ENCODE peak calls at places on chromosomes 16 and 17, in five cellular contexts. K, N, X, V and H are unnamed samples.

GRCh38 chr16:75491876-75492275 is 3.4 kb downstream of the CHST6 start:
- DNase-seq in V (peak), N (peak), X (no peak), K (no peak), H (peak)

GRCh38 chr17:527247-527646 is 174.6 kb upstream of the RPH3AL start:
- DNase-seq in K (no peak), V (no peak), X (no peak), N (no peak), H (no peak)

GRCh38 chr16:4523686-4524085 is 14.9 kb downstream of the CDIP1 start:
- DNase-seq in V (peak), N (no peak), K (no peak), X (no peak), H (no peak)

GRCh38 chr16:66660422-66661209 is 35.9 kb downstream of the CMTM4 start:
- DNase-seq in N (peak), X (peak), V (peak), K (no peak), H (peak)

GRCh38 chr16:86079185-86079885 is 180.4 kb downstream of the IRF8 start:
- DNase-seq in K (no peak), V (no peak), N (no peak), X (no peak), H (no peak)

GRCh38 chr17:45103269-45103795 is 29.0 kb downstream of the PLCD3 start:
- DNase-seq in K (no peak), X (no peak), V (no peak), N (no peak), H (no peak)

GRCh38 chr17:49217651-49218413 is 7.3 kb downstream of the ABI3 start:
- DNase-seq in X (no peak), N (no peak), K (peak), V (no peak), H (no peak)

GRCh38 chr16:80058236-80058635 is 457.7 kb upstream of the MAF start:
- DNase-seq in N (no peak), V (no peak), K (no peak), X (no peak), H (no peak)

GRCh38 chr16:67015317-67015731 is 13.6 kb upstream of the CBFB start:
- DNase-seq in K (no peak), X (peak), V (no peak), N (no peak), H (no peak)

GRCh38 chr16:69691980-69692911 is 34.1 kb downstream of the NQO1 start:
- DNase-seq in K (no peak), V (no peak), X (no peak), N (no peak), H (no peak)

GRCh38 chr16:48047755-48048154 is 108.0 kb downstream of the ABCC12 start:
- DNase-seq in X (no peak), K (no peak), V (no peak), N (no peak), H (no peak)

GRCh38 chr16:85395207-85395912 is 217.8 kb upstream of the GSE1 start:
- DNase-seq in N (peak), X (peak), V (peak), K (no peak), H (peak)

GRCh38 chr16:12271006-12271405 is 294.5 kb downstream of the SNX29 start:
- DNase-seq in K (no peak), N (no peak), X (peak), V (peak), H (peak)

GRCh38 chr16:84841787-84842300 is 22.1 kb downstream of the CRISPLD2 start:
- DNase-seq in X (no peak), K (no peak), V (peak), N (no peak), H (peak)

GRCh38 chr16:75455677-75456076 is 8.8 kb downstream of the TMEM170A start:
- DNase-seq in X (no peak), V (peak), N (no peak), K (no peak), H (no peak)

GRCh38 chr17:40516581-40517285 is 15.3 kb upstream of the TNS4 start:
- DNase-seq in N (peak), X (no peak), K (no peak), V (peak), H (peak)

GRCh38 chr17:37787055-37787720 is 42.3 kb upstream of the HNF1B start:
- DNase-seq in N (no peak), K (no peak), X (peak), V (no peak), H (no peak)

GRCh38 chr16:89064606-89065444 is 28.8 kb upstream of the ACSF3 start:
- DNase-seq in N (no peak), V (no peak), X (no peak), K (no peak), H (no peak)

GRCh38 chr17:82910770-82911169 is 70.9 kb upstream of the ZNF750 start:
- DNase-seq in K (no peak), V (no peak), X (no peak), N (no peak), H (no peak)